ENCODE peak calls at places on chromosome X, in four cellular contexts. M is astrocyte, Q is cardiac muscle cell, Y is body of pancreas. O is an unnamed sample. For H3K4me1 and H3K36me3, the result is how much of the 10 kb centered on the place peaks cover.

GRCh38 chrX:16788477-16788876 is 2.2 kb downstream of the TXLNG start:
- DNase-seq in M (no peak), Q (peak), Y (no peak), O (no peak)

GRCh38 chrX:120251471-120252011 is 929 bp downstream of the ZBTB33 start:
- DNase-seq in M (peak), Q (peak), Y (peak), O (peak)

GRCh38 chrX:40152173-40152705 is 54.5 kb upstream of the BCOR start:
- DNase-seq in M (no peak), Q (no peak), Y (no peak), O (peak)

GRCh38 chrX:116239944-116240391 is 69.4 kb downstream of the AGTR2 start:
- DNase-seq in M (peak), Q (peak), Y (no peak), O (no peak)

GRCh38 chrX:21176927-21177571 is 197.2 kb upstream of the CNKSR2 start:
- DNase-seq in M (no peak), Q (no peak), Y (peak), O (no peak)

GRCh38 chrX:9342581-9343051 is 122.2 kb upstream of the TBL1X start:
- DNase-seq in M (peak), Q (peak), Y (peak), O (peak)

GRCh38 chrX:38061335-38061734 is 55.0 kb downstream of the SYTL5 start:
- DNase-seq in M (peak), Q (no peak), Y (no peak), O (no peak)

GRCh38 chrX:2500681-2501151 is at the start of the genes DHRSX and ZBED1:
- DNase-seq in M (no peak), Q (peak), Y (peak), O (peak)

GRCh38 chrX:136162827-136163427 is 15.6 kb downstream of the FHL1 start:
- DNase-seq in M (no peak), Q (peak), Y (peak), O (no peak)

GRCh38 chrX:153649178-153649914 is 2.3 kb downstream of the DUSP9 start:
- DNase-seq in M (no peak), Q (peak), Y (peak), O (peak)

GRCh38 chrX:136209016-136209738 is 42.0 kb downstream of the MAP7D3 start:
- DNase-seq in M (peak), Q (peak), Y (peak), O (no peak)

GRCh38 chrX:148552775-148553174 is 52.4 kb downstream of the AFF2 start:
- DNase-seq in M (no peak), Q (no peak), Y (no peak), O (no peak)

GRCh38 chrX:39260965-39261364 is 459.7 kb downstream of the MID1IP1 start:
- DNase-seq in M (peak), Q (no peak), Y (no peak), O (no peak)

GRCh38 chrX:153726286-153727107 is 1.8 kb downstream of the ABCD1 start:
- DNase-seq in M (peak), Q (peak), Y (peak), O (peak)

DNA sequence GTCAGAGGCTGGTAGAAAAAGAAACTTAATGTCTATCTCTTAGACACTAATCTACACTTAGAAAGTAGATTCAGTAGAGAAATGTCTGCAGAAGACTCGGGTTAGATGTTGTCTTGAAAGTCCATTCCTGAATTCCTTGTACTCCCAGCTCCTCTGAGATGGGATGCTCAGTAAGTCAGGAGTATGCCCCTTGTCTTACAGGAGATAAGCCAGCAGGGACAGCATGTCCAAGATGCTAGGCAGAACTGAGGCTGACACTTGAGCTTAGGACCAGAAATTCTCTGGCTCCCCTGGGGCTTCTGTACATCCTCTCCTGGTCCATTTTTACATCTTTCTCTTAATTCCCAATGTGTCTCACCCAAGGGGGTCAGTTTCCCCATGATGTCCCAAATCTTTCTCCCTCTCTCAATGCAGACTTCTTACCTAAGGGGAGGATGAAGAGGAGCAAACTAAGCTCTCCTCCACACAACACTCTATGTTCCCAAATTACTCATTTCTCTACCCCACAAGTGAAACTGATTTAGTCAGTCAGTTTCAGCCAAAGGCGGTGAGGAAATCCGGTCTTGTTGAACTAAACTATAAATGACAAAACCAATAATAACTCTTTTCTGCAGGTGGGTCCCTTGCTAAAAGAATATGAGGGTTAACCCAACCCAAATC is 558.2 kb upstream of the DIPK2B start:
- DNase-seq in M (peak), Q (no peak), Y (no peak), O (no peak)
- H3K4me1 ChIP-seq in M (half or more), Q (under half), Y (under half), O (half or more)

GRCh38 chrX:53379747-53380146 is 42.7 kb downstream of the SMC1A start:
- DNase-seq in M (no peak), Q (no peak), Y (no peak), O (no peak)
- H3K36me3 ChIP-seq in M (under half), Q (under half), Y (under half), O (half or more)

GRCh38 chrX:139936259-139936658 is 3.4 kb upstream of the ATP11C start:
- DNase-seq in M (no peak), Q (no peak), Y (no peak), O (no peak)
- TF ChIP-seq CTCF in M (no peak), Q (no peak), Y (no peak), O (no peak)

GRCh38 chrX:24150051-24150790 is 692 bp downstream of the ZFX start:
- DNase-seq in M (peak), Q (peak), Y (peak), O (peak)
- H3K4me1 ChIP-seq in M (under half), Q (half or more), Y (under half), O (half or more)

DNA sequence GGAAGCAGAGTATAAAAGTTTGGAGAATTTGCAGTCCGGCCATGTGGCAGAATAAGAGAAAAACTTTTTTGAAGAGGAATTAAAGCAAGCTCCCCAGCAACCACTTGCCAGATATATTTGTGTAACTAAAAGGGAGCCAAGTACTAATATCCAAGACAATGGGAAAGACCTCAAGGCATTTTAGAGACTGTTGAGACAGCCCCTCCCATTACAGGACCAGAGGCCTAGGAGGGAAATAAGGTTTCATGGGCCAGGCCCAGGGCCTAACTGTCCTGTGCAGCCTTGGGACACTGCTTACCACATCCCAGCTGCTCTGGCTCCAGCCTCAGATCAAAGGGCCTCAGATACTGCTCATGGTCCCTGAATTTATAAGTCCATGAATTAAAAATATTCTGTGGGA is 659.4 kb downstream of the PCDH19 start:
- DNase-seq in M (no peak), Q (no peak), Y (no peak), O (no peak)
- H3K36me3 ChIP-seq in M (under half), Q (under half), Y (under half), O (under half)